ENCODE peak calls at places on chromosome 5, in four cellular contexts. One of them, this sample, is unnamed.

GRCh38 chr5:59002162-59002825 is 419.4 kb downstream of the RAB3C start:
- DNase-seq in A549: no peak
- DNase-seq in ovary: no peak
- DNase-seq in neural progenitor cell: no peak
- DNase-seq in this sample: no peak

GRCh38 chr5:126445502-126446174 is 22.4 kb downstream of the GRAMD2B start:
- DNase-seq in A549: no peak
- DNase-seq in ovary: no peak
- DNase-seq in neural progenitor cell: no peak
- DNase-seq in this sample: peak

GRCh38 chr5:141680751-141681201 is 1.3 kb downstream of the ARAP3 start:
- DNase-seq in A549: no peak
- DNase-seq in ovary: no peak
- DNase-seq in neural progenitor cell: peak
- DNase-seq in this sample: no peak

GRCh38 chr5:66989781-66990180 is 206.8 kb downstream of the CD180 start:
- DNase-seq in A549: no peak
- DNase-seq in ovary: no peak
- DNase-seq in neural progenitor cell: no peak
- DNase-seq in this sample: no peak

GRCh38 chr5:113487779-113488644 is at the start of gene MCC:
- DNase-seq in A549: peak
- DNase-seq in ovary: peak
- DNase-seq in neural progenitor cell: peak
- DNase-seq in this sample: peak

GRCh38 chr5:132459983-132460834 is 30.4 kb downstream of the IRF1 start:
- DNase-seq in A549: no peak
- DNase-seq in ovary: no peak
- DNase-seq in neural progenitor cell: no peak
- DNase-seq in this sample: no peak

GRCh38 chr5:16871746-16872339 is 64.2 kb downstream of the MYO10 start:
- DNase-seq in A549: no peak
- DNase-seq in ovary: peak
- DNase-seq in neural progenitor cell: no peak
- DNase-seq in this sample: no peak

GRCh38 chr5:76406567-76407155 is 3.6 kb downstream of the IQGAP2 start:
- DNase-seq in A549: no peak
- DNase-seq in ovary: no peak
- DNase-seq in neural progenitor cell: no peak
- DNase-seq in this sample: no peak

GRCh38 chr5:134464988-134465855 is 53.5 kb upstream of the CDKN2AIPNL start:
- DNase-seq in A549: no peak
- DNase-seq in ovary: peak
- DNase-seq in neural progenitor cell: no peak
- DNase-seq in this sample: no peak

GRCh38 chr5:139378941-139379361 is 4.1 kb downstream of the SLC23A1 start:
- DNase-seq in A549: no peak
- DNase-seq in ovary: no peak
- DNase-seq in neural progenitor cell: no peak
- DNase-seq in this sample: no peak

GRCh38 chr5:93675458-93676450 is 65.6 kb downstream of the POU5F2 start:
- DNase-seq in A549: no peak
- DNase-seq in ovary: no peak
- DNase-seq in neural progenitor cell: no peak
- DNase-seq in this sample: no peak

GRCh38 chr5:74660146-74660545 is 19.6 kb upstream of the ENC1 start:
- DNase-seq in A549: no peak
- DNase-seq in ovary: no peak
- DNase-seq in neural progenitor cell: no peak
- DNase-seq in this sample: no peak

GRCh38 chr5:77560677-77561263 is 68.7 kb upstream of the WDR41 start:
- DNase-seq in A549: peak
- DNase-seq in ovary: no peak
- DNase-seq in neural progenitor cell: peak
- DNase-seq in this sample: peak

GRCh38 chr5:372911-373709 is 51.6 kb downstream of the AHRR start:
- DNase-seq in A549: no peak
- DNase-seq in ovary: no peak
- DNase-seq in neural progenitor cell: no peak
- DNase-seq in this sample: no peak

GRCh38 chr5:107378218-107378899 is 292.4 kb downstream of the EFNA5 start:
- DNase-seq in A549: no peak
- DNase-seq in ovary: no peak
- DNase-seq in neural progenitor cell: no peak
- DNase-seq in this sample: no peak

GRCh38 chr5:132877938-132878337 is 4.5 kb downstream of the LEAP2 start:
- DNase-seq in A549: no peak
- DNase-seq in ovary: no peak
- DNase-seq in neural progenitor cell: no peak
- DNase-seq in this sample: no peak

GRCh38 chr5:79133121-79133656 is 21.6 kb downstream of the BHMT start:
- DNase-seq in A549: no peak
- DNase-seq in ovary: no peak
- DNase-seq in neural progenitor cell: peak
- DNase-seq in this sample: no peak

GRCh38 chr5:1144089-1144488 is 32.2 kb upstream of the SLC12A7 start:
- DNase-seq in A549: no peak
- DNase-seq in ovary: no peak
- DNase-seq in neural progenitor cell: no peak
- DNase-seq in this sample: no peak

GRCh38 chr5:177116631-177117373 is 16.8 kb upstream of the NSD1 start:
- DNase-seq in A549: no peak
- DNase-seq in ovary: peak
- DNase-seq in neural progenitor cell: peak
- DNase-seq in this sample: no peak

GRCh38 chr5:27474054-27474323 is 435.6 kb upstream of the CDH9 start:
- DNase-seq in A549: no peak
- DNase-seq in ovary: no peak
- DNase-seq in neural progenitor cell: no peak
- DNase-seq in this sample: no peak

GRCh38 chr5:37254581-37254980 is 5.4 kb upstream of the CPLANE1 start:
- DNase-seq in A549: no peak
- DNase-seq in ovary: no peak
- DNase-seq in neural progenitor cell: no peak
- DNase-seq in this sample: no peak

GRCh38 chr5:116848974-116849586 is 274.5 kb upstream of the SEMA6A start:
- DNase-seq in A549: no peak
- DNase-seq in ovary: no peak
- DNase-seq in neural progenitor cell: no peak
- DNase-seq in this sample: no peak

GRCh38 chr5:95644351-95645042 is 2.1 kb upstream of the RFESD start:
- DNase-seq in A549: peak
- DNase-seq in ovary: peak
- DNase-seq in neural progenitor cell: peak
- DNase-seq in this sample: peak

GRCh38 chr5:380701-381309 is 59.3 kb downstream of the AHRR start:
- DNase-seq in A549: no peak
- DNase-seq in ovary: no peak
- DNase-seq in neural progenitor cell: no peak
- DNase-seq in this sample: no peak

GRCh38 chr5:108380531-108381021 is 1.3 kb downstream of the FBXL17 start:
- DNase-seq in A549: peak
- DNase-seq in ovary: peak
- DNase-seq in neural progenitor cell: peak
- DNase-seq in this sample: no peak

GRCh38 chr5:66976108-66976507 is 220.5 kb downstream of the CD180 start:
- DNase-seq in A549: no peak
- DNase-seq in ovary: no peak
- DNase-seq in neural progenitor cell: no peak
- DNase-seq in this sample: no peak

GRCh38 chr5:107040907-107041306 is 629.8 kb downstream of the EFNA5 start:
- DNase-seq in A549: no peak
- DNase-seq in ovary: no peak
- DNase-seq in neural progenitor cell: no peak
- DNase-seq in this sample: no peak

GRCh38 chr5:173191015-173191414 is 44.0 kb downstream of the NKX2-5 start:
- DNase-seq in A549: no peak
- DNase-seq in ovary: no peak
- DNase-seq in neural progenitor cell: no peak
- DNase-seq in this sample: no peak

GRCh38 chr5:173188280-173188679 is 43.9 kb downstream of the BNIP1 start:
- DNase-seq in A549: no peak
- DNase-seq in ovary: no peak
- DNase-seq in neural progenitor cell: no peak
- DNase-seq in this sample: no peak

GRCh38 chr5:173191561-173191960 is 43.4 kb downstream of the NKX2-5 start:
- DNase-seq in A549: no peak
- DNase-seq in ovary: no peak
- DNase-seq in neural progenitor cell: no peak
- DNase-seq in this sample: no peak

GRCh38 chr5:173187054-173187743 is 42.9 kb downstream of the BNIP1 start:
- DNase-seq in A549: no peak
- DNase-seq in ovary: no peak
- DNase-seq in neural progenitor cell: peak
- DNase-seq in this sample: no peak
- TF ChIP-seq CTCF in A549: no peak
- TF ChIP-seq CTCF in ovary: no peak
- TF ChIP-seq CTCF in neural progenitor cell: peak
- TF ChIP-seq CTCF in this sample: peak

GRCh38 chr5:34587355-34588241 is 68.5 kb upstream of the RAI14 start:
- DNase-seq in A549: peak
- DNase-seq in ovary: no peak
- DNase-seq in neural progenitor cell: peak
- DNase-seq in this sample: peak
- H3K27ac ChIP-seq in A549: peak
- H3K27ac ChIP-seq in ovary: no peak
- H3K27ac ChIP-seq in neural progenitor cell: no peak
- H3K27ac ChIP-seq in this sample: peak

GRCh38 chr5:145178667-145179523 is 656.2 kb downstream of the PRELID2 start:
- DNase-seq in A549: no peak
- DNase-seq in ovary: no peak
- DNase-seq in neural progenitor cell: peak
- DNase-seq in this sample: peak

GRCh38 chr5:145176041-145176440 is 659.1 kb downstream of the PRELID2 start:
- DNase-seq in A549: no peak
- DNase-seq in ovary: no peak
- DNase-seq in neural progenitor cell: no peak
- DNase-seq in this sample: no peak

GRCh38 chr5:145180341-145180740 is 654.8 kb downstream of the PRELID2 start:
- DNase-seq in A549: no peak
- DNase-seq in ovary: no peak
- DNase-seq in neural progenitor cell: peak
- DNase-seq in this sample: no peak
- TF ChIP-seq CTCF in A549: no peak
- TF ChIP-seq CTCF in ovary: no peak
- TF ChIP-seq CTCF in neural progenitor cell: no peak
- TF ChIP-seq CTCF in this sample: no peak

DNA sequence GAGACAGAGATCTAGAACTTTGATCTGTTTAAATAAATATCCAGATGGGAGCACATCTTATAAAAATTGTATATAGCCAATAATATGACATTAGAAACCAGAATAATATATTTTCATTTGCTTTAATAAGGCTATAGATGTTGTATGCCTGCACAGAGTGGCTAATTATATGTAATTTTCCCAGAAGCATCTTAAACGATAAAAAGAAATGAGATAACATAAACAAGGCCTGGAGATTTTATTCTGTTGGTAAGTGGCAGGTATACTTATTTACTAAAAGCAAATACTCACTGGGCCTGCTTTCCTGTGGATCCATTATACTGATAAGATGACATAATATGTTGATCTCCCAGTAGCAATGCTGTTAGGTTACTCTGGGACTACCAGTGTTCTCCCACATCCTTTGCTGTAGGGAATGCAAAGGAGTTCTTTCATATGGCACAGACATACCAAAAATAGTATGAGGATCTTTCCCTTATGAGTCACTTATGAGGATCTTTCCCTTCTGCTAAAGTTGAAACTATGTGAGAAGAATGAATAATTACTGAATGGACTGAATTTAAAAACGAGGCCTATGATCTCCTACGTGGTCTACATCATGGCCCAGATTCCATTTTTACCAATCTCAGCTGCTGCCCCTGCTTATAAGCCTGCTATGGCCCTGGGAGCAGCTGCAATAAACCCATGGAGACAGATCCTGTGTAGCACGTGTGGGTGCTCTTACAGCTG is 112.1 kb downstream of the NUDT12 start:
- DNase-seq in A549: no peak
- DNase-seq in ovary: no peak
- DNase-seq in neural progenitor cell: no peak
- DNase-seq in this sample: peak
- H3K27ac ChIP-seq in A549: no peak
- H3K27ac ChIP-seq in ovary: no peak
- H3K27ac ChIP-seq in neural progenitor cell: no peak
- H3K27ac ChIP-seq in this sample: no peak

GRCh38 chr5:159050408-159051091 is 49.2 kb downstream of the EBF1 start:
- DNase-seq in A549: no peak
- DNase-seq in ovary: no peak
- DNase-seq in neural progenitor cell: peak
- DNase-seq in this sample: no peak

GRCh38 chr5:159049844-159050318 is 49.8 kb downstream of the EBF1 start:
- DNase-seq in A549: no peak
- DNase-seq in ovary: no peak
- DNase-seq in neural progenitor cell: no peak
- DNase-seq in this sample: peak

GRCh38 chr5:159047081-159047480 is 52.6 kb downstream of the EBF1 start:
- DNase-seq in A549: no peak
- DNase-seq in ovary: no peak
- DNase-seq in neural progenitor cell: no peak
- DNase-seq in this sample: no peak

GRCh38 chr5:159045165-159045811 is 54.4 kb downstream of the EBF1 start:
- DNase-seq in A549: no peak
- DNase-seq in ovary: no peak
- DNase-seq in neural progenitor cell: no peak
- DNase-seq in this sample: no peak

DNA sequence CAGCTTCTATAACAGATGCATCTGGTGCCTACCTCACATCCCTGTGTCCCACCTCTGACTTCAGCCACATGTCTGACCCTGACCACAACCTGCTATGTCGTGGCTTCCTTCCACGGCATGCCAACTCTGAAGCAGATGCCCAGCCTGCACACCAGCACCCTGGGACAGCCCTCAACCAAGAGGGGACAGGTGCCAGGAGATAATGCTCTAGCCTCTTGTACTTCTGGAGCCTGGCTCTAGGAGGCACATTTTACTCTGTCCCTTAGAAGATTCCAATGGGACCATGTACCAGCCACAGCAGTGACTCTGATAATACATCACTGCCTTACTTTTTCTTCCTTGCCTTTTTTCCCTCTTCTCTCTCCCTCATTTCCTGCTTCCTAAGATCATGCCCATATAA is 51.4 kb downstream of the EBF1 start:
- DNase-seq in A549: no peak
- DNase-seq in ovary: no peak
- DNase-seq in neural progenitor cell: no peak
- DNase-seq in this sample: no peak
- TF ChIP-seq CTCF in A549: no peak
- TF ChIP-seq CTCF in ovary: no peak
- TF ChIP-seq CTCF in neural progenitor cell: no peak
- TF ChIP-seq CTCF in this sample: no peak

This sample was measured in foreskin keratinocyte.